ENCODE peak calls at places on chromosomes 12 and 14, in seven cellular contexts. B, N, X, V, J, L and O are unnamed samples.

GRCh38 chr14:96792003-96792402 is 5.2 kb upstream of the VRK1 start:
- DNase-seq in B (no peak), N (no peak), X (no peak), V (no peak), J (no peak), L (no peak), O (no peak)

GRCh38 chr12:51815571-51815970 is 32.9 kb downstream of the FIGNL2 start:
- DNase-seq in B (peak), N (no peak), X (no peak), V (no peak), J (no peak), L (no peak), O (peak)

GRCh38 chr12:57323402-57323801 is 72.4 kb upstream of the STAC3 start:
- DNase-seq in B (no peak), N (no peak), X (no peak), V (no peak), J (no peak), L (no peak), O (no peak)

GRCh38 chr12:14769462-14769836 is 33.8 kb downstream of the WBP11 start:
- DNase-seq in B (peak), N (no peak), X (no peak), V (peak), J (no peak), L (peak), O (peak)

GRCh38 chr12:121400332-121401139 is 618 bp downstream of the RNF34 start:
- DNase-seq in B (peak), N (peak), X (no peak), V (peak), J (no peak), L (peak), O (peak)

GRCh38 chr12:108854453-108855283 is 2.7 kb downstream of the SSH1 start:
- DNase-seq in B (no peak), N (no peak), X (no peak), V (peak), J (no peak), L (peak), O (no peak)

GRCh38 chr14:87888136-87888999 is 104.6 kb downstream of the GALC start:
- DNase-seq in B (peak), N (no peak), X (peak), V (no peak), J (no peak), L (no peak), O (peak)

GRCh38 chr12:58540480-58541299 is 379.6 kb downstream of the LRIG3 start:
- DNase-seq in B (peak), N (peak), X (peak), V (peak), J (peak), L (peak), O (peak)

GRCh38 chr12:87820524-87821194 is 208.5 kb downstream of the C12orf50 start:
- DNase-seq in B (no peak), N (no peak), X (no peak), V (peak), J (no peak), L (peak), O (peak)

GRCh38 chr14:103422981-103423600 is 37.9 kb downstream of the MARK3 start:
- DNase-seq in B (no peak), N (no peak), X (no peak), V (peak), J (no peak), L (peak), O (peak)

GRCh38 chr12:120984351-120984898 is 6.1 kb downstream of the HNF1A start:
- DNase-seq in B (no peak), N (no peak), X (no peak), V (no peak), J (no peak), L (no peak), O (no peak)

GRCh38 chr14:69001375-69001774 is 22.3 kb upstream of the ACTN1 start:
- DNase-seq in B (no peak), N (no peak), X (no peak), V (no peak), J (no peak), L (no peak), O (peak)
- H3K18ac ChIP-seq in B (no peak), N (no peak), X (no peak), V (no peak), J (no peak), L (no peak), O (no peak)

GRCh38 chr12:13206560-13206897 is 10.0 kb downstream of the EMP1 start:
- DNase-seq in B (no peak), N (no peak), X (no peak), V (no peak), J (no peak), L (no peak), O (no peak)
- H3K27ac ChIP-seq in B (no peak), N (no peak), X (no peak), V (peak), J (peak), L (peak), O (no peak)

DNA sequence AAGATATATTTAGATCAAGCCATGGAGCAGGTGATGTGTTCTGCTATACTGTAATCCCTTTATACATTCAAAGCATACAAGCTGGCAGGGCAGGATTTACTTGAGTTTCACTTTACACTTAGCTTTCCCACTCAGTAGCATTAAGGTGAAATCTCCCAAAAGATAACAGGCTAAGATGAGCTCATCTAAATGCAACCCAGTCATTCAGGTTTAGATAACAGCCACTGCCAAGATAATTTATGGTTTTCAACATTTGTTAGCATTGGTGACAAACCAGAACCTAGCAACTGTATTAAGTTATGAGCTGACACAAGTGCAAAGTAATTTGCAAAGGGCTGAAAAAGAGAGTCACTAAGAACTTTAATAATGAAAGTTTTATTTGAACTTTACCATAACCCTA is 925.1 kb upstream of the ATXN7L3B start:
- DNase-seq in B (no peak), N (no peak), X (no peak), V (no peak), J (peak), L (no peak), O (peak)
- H3K18ac ChIP-seq in B (no peak), N (no peak), X (no peak), V (no peak), J (no peak), L (no peak), O (no peak)

DNA sequence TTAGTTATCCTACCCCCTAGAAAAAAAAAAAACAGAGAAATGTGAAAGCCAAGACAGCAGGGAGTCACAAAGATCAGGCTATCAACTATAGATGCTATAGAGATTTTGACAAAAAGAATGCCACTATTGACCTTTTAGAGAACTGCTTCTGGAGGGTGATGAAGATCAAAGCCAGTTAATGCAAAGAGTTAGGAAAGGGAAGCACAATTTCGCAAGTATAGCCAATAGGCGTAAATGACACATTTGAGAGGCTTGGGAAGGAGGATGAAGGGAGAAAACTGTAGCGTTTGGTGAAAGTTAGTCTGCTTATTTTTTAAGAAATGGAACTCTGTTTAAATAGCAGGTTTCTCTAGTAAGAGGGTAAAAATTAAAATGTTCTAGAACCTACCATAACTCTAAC is 190.7 kb downstream of the DUSP6 start:
- DNase-seq in B (no peak), N (no peak), X (no peak), V (no peak), J (no peak), L (no peak), O (peak)
- H3K27ac ChIP-seq in B (no peak), N (no peak), X (no peak), V (no peak), J (no peak), L (no peak), O (no peak)

GRCh38 chr12:27293463-27293862 is 39.2 kb upstream of the BMAL2 start:
- DNase-seq in B (no peak), N (no peak), X (no peak), V (peak), J (no peak), L (no peak), O (no peak)
- H3K18ac ChIP-seq in B (no peak), N (no peak), X (no peak), V (no peak), J (no peak), L (no peak), O (no peak)

DNA sequence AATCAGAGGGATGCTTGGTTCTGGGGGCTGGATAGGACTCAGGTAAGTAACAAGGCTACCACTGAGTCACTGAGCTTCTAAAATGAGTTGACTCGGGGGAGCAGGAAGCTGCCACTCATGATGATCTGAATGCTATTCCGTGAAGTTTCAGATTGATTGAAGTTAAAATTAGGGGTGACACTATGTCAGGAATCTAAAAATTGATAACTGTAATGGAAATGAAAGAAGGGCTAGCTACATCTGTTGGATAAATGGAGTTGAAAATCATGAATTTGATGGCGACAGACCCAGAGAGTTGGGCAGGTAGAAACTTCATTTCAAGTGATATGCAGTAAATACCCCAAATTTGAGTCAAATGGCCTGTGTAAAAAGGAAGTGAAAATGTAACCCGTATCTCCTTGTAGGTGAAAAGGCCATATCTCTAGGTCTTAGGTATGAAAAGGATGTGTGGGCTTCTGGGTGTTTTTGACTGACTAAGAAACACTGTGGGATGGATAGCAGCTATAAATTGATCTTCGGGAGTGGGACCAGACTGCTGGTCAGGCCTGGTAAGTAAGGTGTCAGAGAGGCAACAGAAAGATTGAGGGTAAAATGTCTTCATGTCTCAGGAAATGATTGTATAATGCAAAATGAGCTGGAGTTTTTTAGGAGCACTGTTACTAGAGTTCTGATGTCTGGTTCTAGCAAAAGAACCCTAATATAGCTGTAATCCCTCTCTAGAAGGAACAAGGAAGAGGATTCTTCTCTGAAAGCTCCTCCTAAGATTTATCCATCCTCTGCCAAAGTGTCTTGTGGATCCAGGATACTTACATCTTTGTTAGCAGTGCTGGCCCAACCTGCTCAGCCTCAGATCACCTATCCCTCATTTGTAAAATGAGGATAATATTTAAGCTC is 57.3 kb downstream of the DAD1 start:
- DNase-seq in B (no peak), N (no peak), X (no peak), V (no peak), J (peak), L (no peak), O (no peak)
- H3K27ac ChIP-seq in B (no peak), N (no peak), X (no peak), V (no peak), J (no peak), L (no peak), O (no peak)

GRCh38 chr12:11959117-11959823 is 111.5 kb upstream of the BCL2L14 start:
- DNase-seq in B (no peak), N (no peak), X (no peak), V (peak), J (no peak), L (no peak), O (no peak)
- H3K18ac ChIP-seq in B (no peak), N (peak), X (peak), V (peak), J (no peak), L (no peak), O (no peak)

DNA sequence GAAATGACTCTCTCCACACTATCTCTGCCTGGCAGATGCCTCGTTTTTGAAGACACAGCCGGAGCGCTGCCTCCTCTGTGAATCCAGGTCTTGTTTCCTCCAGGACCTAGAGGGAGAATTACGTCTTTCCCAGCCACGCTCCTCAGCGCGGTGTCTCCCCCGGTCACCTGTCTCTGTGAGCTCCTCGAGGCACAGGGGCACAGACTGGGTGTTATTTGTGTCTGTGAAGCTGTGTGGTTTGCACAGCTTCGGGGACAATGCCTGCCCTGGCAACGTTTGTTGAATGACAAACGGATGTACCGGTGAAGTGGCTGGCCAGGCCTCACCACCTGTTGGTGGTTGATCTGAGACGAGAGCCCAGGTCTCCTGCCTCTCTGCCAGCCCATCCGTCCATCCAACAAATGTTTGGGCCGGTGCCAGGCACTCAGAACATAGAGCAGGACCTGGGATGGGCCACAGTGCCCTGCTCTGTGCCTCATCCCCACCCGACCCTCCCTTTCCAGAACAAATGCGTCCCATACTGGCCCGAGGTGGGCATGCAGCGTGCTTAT is 6.1 kb downstream of the PTPN6 start:
- DNase-seq in B (no peak), N (no peak), X (no peak), V (no peak), J (no peak), L (no peak), O (no peak)
- H3K27ac ChIP-seq in B (no peak), N (no peak), X (no peak), V (no peak), J (no peak), L (no peak), O (no peak)

GRCh38 chr14:23602181-23603095 is 23.8 kb upstream of the JPH4 start:
- DNase-seq in B (no peak), N (no peak), X (no peak), V (no peak), J (no peak), L (no peak), O (no peak)
- H3K18ac ChIP-seq in B (no peak), N (no peak), X (no peak), V (no peak), J (no peak), L (no peak), O (no peak)